ENCODE peak calls at places on chromosomes 16 and 17, in eight cellular contexts. B, O, Q, W, P, R, Y and L are unnamed samples.

GRCh38 chr17:35432176-35433074 is at the start of gene SLFN12:
- DNase-seq in B (peak; percentile 45), O (peak; percentile 95), Q (peak; percentile 82), W (peak; percentile 67), P (peak; percentile 87), R (no peak), Y (peak; percentile 71), L (peak; percentile 26)

GRCh38 chr17:1957037-1957436 is 68.1 kb downstream of the RTN4RL1 start:
- DNase-seq in B (no peak), O (peak; percentile 6), Q (peak; percentile 69), W (no peak), P (no peak), R (no peak), Y (no peak), L (no peak)

GRCh38 chr17:73013816-73014663 is 78.4 kb downstream of the SLC39A11 start:
- DNase-seq in B (no peak), O (no peak), Q (no peak), W (no peak), P (no peak), R (peak; percentile 51), Y (no peak), L (peak; percentile 44)

GRCh38 chr16:371729-372521 is 1.6 kb upstream of the MRPL28 start:
- DNase-seq in B (no peak), O (no peak), Q (no peak), W (no peak), P (peak; percentile 66), R (no peak), Y (no peak), L (no peak)

GRCh38 chr17:50681260-50682200 is 26.2 kb downstream of the ANKRD40 start:
- DNase-seq in B (no peak), O (peak; percentile 55), Q (peak; percentile 96), W (no peak), P (peak; percentile 82), R (peak; percentile 86), Y (no peak), L (peak; percentile 62)

GRCh38 chr16:13101828-13102227 is 200.4 kb downstream of the SHISA9 start:
- DNase-seq in B (no peak), O (no peak), Q (no peak), W (no peak), P (no peak), R (no peak), Y (no peak), L (no peak)

GRCh38 chr16:58393138-58393504 is 850 bp downstream of the GINS3 start:
- DNase-seq in B (no peak), O (no peak), Q (peak; percentile 88), W (no peak), P (no peak), R (peak; percentile 21), Y (no peak), L (peak; percentile 23)

GRCh38 chr17:66951605-66951953 is 12.9 kb upstream of the CACNG4 start:
- DNase-seq in B (no peak), O (no peak), Q (no peak), W (no peak), P (no peak), R (no peak), Y (no peak), L (no peak)

GRCh38 chr16:17313085-17313611 is 157.6 kb downstream of the XYLT1 start:
- DNase-seq in B (no peak), O (no peak), Q (no peak), W (no peak), P (peak; percentile 98), R (no peak), Y (no peak), L (no peak)

GRCh38 chr16:3020247-3020603 is at the start of gene TNFRSF12A:
- DNase-seq in B (peak; percentile 83), O (no peak), Q (peak; percentile 99), W (no peak), P (peak; percentile 83), R (peak; percentile 64), Y (no peak), L (peak; percentile 93)

GRCh38 chr17:80455328-80455710 is 21.1 kb downstream of the NPTX1 start:
- DNase-seq in B (no peak), O (no peak), Q (peak; percentile 97), W (no peak), P (no peak), R (peak; percentile 88), Y (no peak), L (peak; percentile 86)

GRCh38 chr16:31099860-31100638 is 5.5 kb upstream of the VKORC1 start:
- DNase-seq in B (no peak), O (no peak), Q (peak; percentile 78), W (no peak), P (no peak), R (no peak), Y (no peak), L (no peak)

GRCh38 chr16:84356591-84357116 is 11.7 kb upstream of the ATP2C2 start:
- DNase-seq in B (no peak), O (no peak), Q (peak; percentile 52), W (no peak), P (no peak), R (no peak), Y (no peak), L (peak; percentile 58)

GRCh38 chr17:59373879-59374495 is 42.5 kb downstream of the YPEL2 start:
- DNase-seq in B (no peak), O (no peak), Q (peak; percentile 86), W (no peak), P (peak; percentile 78), R (no peak), Y (no peak), L (no peak)

GRCh38 chr17:64084086-64084939 is 45.6 kb downstream of the ERN1 start:
- DNase-seq in B (no peak), O (no peak), Q (peak; percentile 83), W (no peak), P (no peak), R (no peak), Y (no peak), L (no peak)

GRCh38 chr16:80071964-80072363 is 468.8 kb upstream of the DYNLRB2 start:
- DNase-seq in B (no peak), O (no peak), Q (no peak), W (no peak), P (no peak), R (no peak), Y (no peak), L (no peak)

DNA sequence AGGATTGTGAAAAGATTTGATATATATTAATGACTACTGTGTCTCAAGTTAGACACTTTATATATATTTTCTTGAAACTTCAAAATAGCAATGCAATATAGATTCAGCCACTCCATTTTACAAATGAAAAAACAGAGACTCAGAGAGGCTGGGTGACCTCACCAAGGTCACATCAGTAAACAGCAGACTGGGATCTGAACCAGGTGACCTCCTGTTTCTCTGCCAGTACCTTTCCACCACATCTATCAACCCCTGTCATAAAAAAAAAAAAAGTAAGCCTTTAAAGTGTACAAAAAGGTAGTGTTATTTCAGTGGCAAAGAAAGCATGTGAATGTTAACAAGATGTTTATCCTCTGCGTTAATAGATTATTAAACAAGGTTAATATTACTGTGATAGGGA is 466.5 kb upstream of the DYNLRB2 start:
- DNase-seq in B (no peak), O (no peak), Q (no peak), W (no peak), P (no peak), R (no peak), Y (no peak), L (no peak)
- TF ChIP-seq CTCF in B (no peak), O (no peak), Q (no peak), W (no peak), P (no peak), R (no peak), Y (no peak), L (no peak)

GRCh38 chr17:48892940-48893645 is 506 bp downstream of the ATP5MC1 start:
- DNase-seq in B (no peak), O (no peak), Q (peak; percentile 49), W (no peak), P (no peak), R (no peak), Y (no peak), L (no peak)

GRCh38 chr17:48893646-48894508 is 1.3 kb downstream of the ATP5MC1 start:
- DNase-seq in B (no peak), O (no peak), Q (peak; percentile 43), W (no peak), P (no peak), R (no peak), Y (no peak), L (no peak)

GRCh38 chr17:48890086-48890485 is 2.5 kb upstream of the ATP5MC1 start:
- DNase-seq in B (no peak), O (no peak), Q (no peak), W (no peak), P (no peak), R (no peak), Y (no peak), L (no peak)

DNA sequence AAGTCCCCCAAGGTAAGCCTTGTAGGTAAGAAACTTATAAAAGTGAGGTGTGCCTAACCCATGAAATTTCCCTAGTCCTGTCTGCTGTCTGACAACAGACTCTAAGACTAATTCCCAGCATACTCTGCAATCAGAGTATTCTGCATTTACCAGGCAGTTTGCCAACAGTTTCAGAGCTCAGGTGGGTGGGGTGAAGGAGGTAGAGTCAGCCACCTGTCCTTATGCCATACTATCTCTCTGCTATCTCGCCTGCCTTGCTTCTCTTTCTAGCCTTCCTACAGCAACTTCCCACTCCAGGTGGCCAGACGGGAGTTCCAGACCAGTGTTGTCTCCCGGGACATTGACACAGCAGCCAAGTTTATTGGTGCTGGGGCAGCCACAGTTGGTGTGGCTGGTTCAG is 2.3 kb downstream of the ATP5MC1 start:
- DNase-seq in B (no peak), O (no peak), Q (no peak), W (no peak), P (no peak), R (no peak), Y (no peak), L (no peak)
- H3K27ac ChIP-seq in B (no peak overlapping the region), O (no peak overlapping the region), Q (no peak overlapping the region), W (no peak overlapping the region), P (no peak overlapping the region), R (no peak overlapping the region), Y (no peak overlapping the region), L (no peak overlapping the region)

GRCh38 chr16:88767546-88767945 is 17.5 kb downstream of the PIEZO1 start:
- DNase-seq in B (no peak), O (no peak), Q (peak; percentile 87), W (no peak), P (no peak), R (no peak), Y (no peak), L (no peak)

GRCh38 chr16:88770459-88771293 is 14.3 kb downstream of the PIEZO1 start:
- DNase-seq in B (peak; percentile 61), O (peak; percentile 63), Q (peak; percentile 93), W (no peak), P (peak; percentile 94), R (no peak), Y (no peak), L (peak; percentile 93)

GRCh38 chr16:88771294-88771772 is 13.7 kb downstream of the PIEZO1 start:
- DNase-seq in B (no peak), O (no peak), Q (no peak), W (no peak), P (no peak), R (no peak), Y (no peak), L (no peak)

GRCh38 chr16:88768041-88768876 is 16.8 kb downstream of the PIEZO1 start:
- DNase-seq in B (no peak), O (no peak), Q (peak; percentile 98), W (no peak), P (peak; percentile 96), R (no peak), Y (no peak), L (peak; percentile 65)

GRCh38 chr16:88769617-88770458 is 15.2 kb downstream of the PIEZO1 start:
- DNase-seq in B (no peak), O (no peak), Q (peak; percentile 90), W (no peak), P (no peak), R (peak; percentile 66), Y (no peak), L (peak; percentile 92)
- TF ChIP-seq CTCF in B (no peak), O (no peak), Q (no peak), W (no peak), P (no peak), R (no peak), Y (no peak), L (no peak)

GRCh38 chr16:70453117-70453890 is 1.1 kb upstream of the FCSK start:
- DNase-seq in B (no peak), O (no peak), Q (peak; percentile 48), W (no peak), P (no peak), R (no peak), Y (no peak), L (no peak)
- H3K27ac ChIP-seq in B (peak overlapping the region; percentile 97), O (no peak overlapping the region), Q (peak overlapping the region; percentile 97), W (peak overlapping the region; percentile 95), P (peak overlapping the region; percentile 88), R (peak overlapping the region; percentile 97), Y (peak overlapping the region; percentile 96), L (no peak overlapping the region)